ENCODE peak calls at places on chromosomes 13 and 19, in ten cellular contexts. C is CD4-positive, alpha-beta T cell; J is neural crest cell; N is progenitor cell of endocrine pancreas; R is ascending aorta; L is K562; H is neural progenitor cell; V is GM12864; P is HCT116; K is GM13976. Y is an unnamed sample.

GRCh38 chr19:56840452-56841193 is at the start of the genes PEG3 and ZIM2:
- DNase-seq in V (no peak), R (peak), N (no peak), J (no peak), L (no peak), H (no peak), K (no peak), C (no peak), P (no peak), Y (no peak)

GRCh38 chr19:37980419-37980975 is 73.5 kb downstream of the SIPA1L3 start:
- DNase-seq in C (no peak), J (no peak), V (no peak), R (no peak), P (no peak), L (no peak), H (no peak), N (no peak), K (no peak), Y (no peak)

GRCh38 chr13:60095300-60095699 is 68.4 kb downstream of the DIAPH3 start:
- DNase-seq in J (no peak), V (no peak), H (no peak), C (no peak), R (no peak), K (no peak), P (no peak), N (no peak), L (no peak), Y (no peak)

GRCh38 chr19:49684251-49684982 is 5.0 kb upstream of the ADM5 start:
- DNase-seq in P (no peak), L (peak), N (no peak), J (no peak), K (peak), V (no peak), H (peak), C (no peak), R (no peak), Y (peak)

GRCh38 chr13:46858163-46858562 is 38.7 kb downstream of the HTR2A start:
- DNase-seq in H (no peak), J (no peak), N (no peak), R (no peak), K (no peak), L (no peak), P (no peak), C (no peak), V (no peak), Y (no peak)

GRCh38 chr13:27161980-27162379 is 9.6 kb downstream of the USP12 start:
- DNase-seq in R (no peak), L (no peak), C (no peak), J (no peak), V (no peak), H (no peak), P (no peak), N (no peak), K (no peak), Y (no peak)

GRCh38 chr13:78201411-78201810 is 282.8 kb upstream of the EDNRB start:
- DNase-seq in H (no peak), V (peak), P (no peak), C (no peak), N (no peak), R (no peak), L (no peak), K (peak), J (no peak), Y (peak)

GRCh38 chr13:78020861-78021260 is 102.2 kb upstream of the EDNRB start:
- DNase-seq in K (no peak), C (no peak), R (no peak), J (peak), V (no peak), H (peak), P (no peak), N (no peak), L (no peak), Y (no peak)

GRCh38 chr13:37134411-37135041 is 29.1 kb upstream of the CSNK1A1L start:
- DNase-seq in L (no peak), N (no peak), R (no peak), H (no peak), P (no peak), V (no peak), J (no peak), C (no peak), K (no peak), Y (no peak)

GRCh38 chr19:49851456-49852259 is 699 bp downstream of the PTOV1 start:
- DNase-seq in V (no peak), L (peak), P (no peak), N (peak), K (no peak), J (no peak), R (no peak), H (peak), C (peak), Y (peak)

GRCh38 chr19:47296036-47296435 is 13.6 kb upstream of the C5AR1 start:
- DNase-seq in H (peak), K (peak), L (peak), J (peak), V (peak), N (peak), C (peak), P (peak), R (no peak), Y (peak)

GRCh38 chr13:71875823-71876222 is 8.8 kb upstream of the DACH1 start:
- DNase-seq in K (no peak), N (no peak), V (peak), P (no peak), R (no peak), C (no peak), H (no peak), J (no peak), L (no peak), Y (no peak)

GRCh38 chr13:49063526-49063925 is 87.8 kb downstream of the FNDC3A start:
- DNase-seq in L (no peak), P (no peak), V (no peak), K (no peak), H (no peak), J (no peak), R (no peak), C (no peak), N (no peak), Y (no peak)

GRCh38 chr19:28521614-28522544 is 691.1 kb downstream of the UQCRFS1 start:
- DNase-seq in C (no peak), P (no peak), K (no peak), H (no peak), N (no peak), J (no peak), L (no peak), V (no peak), R (no peak), Y (no peak)

GRCh38 chr13:112731667-112732616 is 42.1 kb downstream of the ATP11A start:
- DNase-seq in V (no peak), P (no peak), N (no peak), K (no peak), R (no peak), L (no peak), C (no peak), H (no peak), J (no peak), Y (no peak)

GRCh38 chr19:48989701-48990291 is 3.3 kb downstream of the GYS1 start:
- DNase-seq in K (no peak), C (no peak), H (no peak), R (no peak), V (no peak), P (no peak), N (no peak), J (no peak), L (no peak), Y (no peak)

GRCh38 chr13:101941095-101941777 is 460.6 kb downstream of the FGF14 start:
- DNase-seq in C (no peak), L (no peak), P (no peak), N (no peak), K (no peak), R (no peak), V (no peak), J (no peak), H (no peak), Y (no peak)

GRCh38 chr19:21264416-21264815 is 64.8 kb downstream of the ZNF708 start:
- DNase-seq in K (no peak), R (no peak), N (no peak), V (no peak), L (no peak), J (no peak), H (no peak), P (no peak), C (no peak), Y (no peak)

GRCh38 chr13:99766641-99767045 is 204.9 kb downstream of the ZIC5 start:
- DNase-seq in P (no peak), C (no peak), R (no peak), V (no peak), H (peak), J (no peak), N (no peak), L (no peak), K (no peak), Y (no peak)

GRCh38 chr13:28822161-28822560 is 2.0 kb downstream of the MTUS2 start:
- DNase-seq in J (no peak), P (no peak), N (no peak), H (no peak), V (no peak), L (no peak), C (no peak), K (no peak), R (no peak), Y (no peak)

GRCh38 chr13:28820099-28821051 is at the start of gene MTUS2:
- DNase-seq in R (no peak), L (peak), V (no peak), P (no peak), H (peak), K (peak), C (no peak), N (peak), J (peak), Y (no peak)

GRCh38 chr13:28819046-28819747 is 942 bp upstream of the MTUS2 start:
- DNase-seq in V (no peak), L (peak), N (no peak), P (no peak), H (peak), C (no peak), R (no peak), K (peak), J (peak), Y (no peak)

GRCh38 chr13:28819748-28820098 is 416 bp upstream of the MTUS2 start:
- DNase-seq in R (no peak), K (peak), H (peak), L (peak), J (peak), C (peak), V (no peak), N (peak), P (no peak), Y (peak)

DNA sequence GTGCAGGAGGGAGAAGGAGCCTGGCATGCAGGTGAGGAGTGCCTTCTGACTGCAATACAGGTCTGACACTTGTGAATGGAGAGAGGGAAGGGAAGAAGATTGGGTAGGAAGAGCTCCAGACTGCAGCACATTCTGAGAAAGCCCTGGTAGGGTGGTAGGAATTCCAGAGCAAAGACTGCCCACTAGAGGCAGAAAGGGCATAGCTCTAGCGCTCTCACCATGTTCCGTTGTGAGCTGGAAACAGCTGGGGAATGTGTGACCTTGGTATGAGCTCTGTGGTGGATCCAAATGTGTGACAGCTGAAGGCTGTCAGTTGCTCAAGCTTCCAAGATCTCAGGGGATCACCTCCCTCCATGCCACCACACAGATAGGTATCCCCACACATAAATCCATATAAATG is 2.9 kb upstream of the MTUS2 start:
- DNase-seq in J (no peak), N (no peak), H (peak), P (no peak), L (peak), R (no peak), V (no peak), K (no peak), C (no peak), Y (no peak)
- TF ChIP-seq CTCF in J (peak), N (peak), H (peak), P (peak), L (peak), R (no peak), V (peak), K (no peak), C (no peak), Y (no peak)

DNA sequence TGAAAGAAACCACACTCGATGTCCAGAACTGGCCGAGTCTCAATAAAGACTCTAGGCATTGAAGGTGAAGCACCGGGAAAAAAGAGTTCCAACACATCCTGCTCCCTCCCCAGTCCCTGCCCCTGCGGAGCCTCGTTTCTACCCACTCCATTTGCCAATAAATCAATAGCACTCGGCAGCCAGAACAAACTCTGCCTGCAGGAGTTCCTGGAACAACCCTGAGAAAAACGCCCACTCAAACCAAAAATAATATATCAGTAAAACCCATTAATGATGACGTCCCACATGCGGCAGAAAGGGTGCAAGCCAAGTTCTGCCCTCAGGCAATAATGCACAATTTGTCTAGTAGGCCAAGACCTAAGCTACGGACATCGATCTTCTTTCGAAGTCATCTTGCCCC is 41.0 kb downstream of the PDCD5 start:
- DNase-seq in V (no peak), L (no peak), P (no peak), N (no peak), H (no peak), J (no peak), R (no peak), C (no peak), K (no peak), Y (no peak)
- TF ChIP-seq CTCF in V (no peak), L (no peak), P (no peak), N (no peak), H (no peak), J (no peak), R (no peak), C (no peak), K (no peak), Y (no peak)

GRCh38 chr19:5806133-5806489 is 1.2 kb downstream of the NRTN start:
- DNase-seq in J (no peak), L (no peak), N (no peak), P (no peak), R (no peak), C (no peak), K (no peak), V (no peak), H (no peak), Y (no peak)
- TF ChIP-seq CTCF in J (no peak), L (no peak), N (no peak), P (no peak), R (no peak), C (peak), K (no peak), V (no peak), H (no peak), Y (no peak)

DNA sequence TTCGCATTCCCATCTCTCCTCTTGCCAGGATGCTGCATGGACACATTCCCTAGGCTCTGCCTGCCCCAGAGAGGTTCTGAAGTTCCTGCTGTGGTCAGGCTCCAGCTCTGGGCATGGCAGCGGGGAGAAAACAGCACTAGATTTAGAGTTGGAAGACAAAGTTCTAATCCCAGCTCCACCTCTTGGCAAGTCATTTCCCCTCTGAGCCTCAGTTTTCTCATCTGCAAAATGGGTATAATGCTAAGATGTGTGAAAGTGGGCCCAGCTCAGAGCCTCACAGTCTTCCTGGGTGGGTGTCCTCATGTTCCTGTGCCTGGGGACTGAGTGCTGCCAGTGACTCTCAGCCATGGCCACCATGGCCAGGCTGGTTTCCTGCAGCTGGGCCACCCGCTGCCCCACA is 9.6 kb downstream of the PEPD start:
- DNase-seq in C (no peak), J (no peak), V (no peak), P (no peak), H (no peak), N (no peak), L (no peak), R (no peak), K (no peak), Y (no peak)
- TF ChIP-seq CTCF in C (no peak), J (no peak), V (no peak), P (no peak), H (no peak), N (no peak), L (no peak), R (no peak), K (no peak), Y (no peak)